ENCODE peak calls at places on chromosomes 5 and 9, in four cellular contexts. U is thyroid gland, W is esophagus squamous epithelium, K is A549. L is an unnamed sample.

GRCh38 chr9:136216541-136217240 is 11.8 kb upstream of the LHX3 start:
- DNase-seq in U (no peak), W (no peak), K (no peak), L (no peak)

GRCh38 chr5:151798674-151799073 is 26.9 kb downstream of the G3BP1 start:
- DNase-seq in U (no peak), W (no peak), K (no peak), L (no peak)

GRCh38 chr5:56310711-56311204 is 77.6 kb upstream of the ANKRD55 start:
- DNase-seq in U (no peak), W (no peak), K (no peak), L (no peak)

GRCh38 chr9:113738898-113739604 is 137.1 kb upstream of the ZNF618 start:
- DNase-seq in U (no peak), W (no peak), K (no peak), L (no peak)

GRCh38 chr5:146745937-146746577 is 132.5 kb downstream of the PPP2R2B start:
- DNase-seq in U (no peak), W (no peak), K (no peak), L (no peak)

GRCh38 chr9:99298660-99299059 is 76.6 kb downstream of the SEC61B start:
- DNase-seq in U (no peak), W (no peak), K (no peak), L (no peak)

GRCh38 chr9:105373723-105374122 is 74.1 kb upstream of the FSD1L start:
- DNase-seq in U (no peak), W (no peak), K (no peak), L (no peak)

GRCh38 chr5:130528474-130528873 is 624.2 kb downstream of the CHSY3 start:
- DNase-seq in U (no peak), W (no peak), K (no peak), L (peak)

GRCh38 chr9:37784640-37785483 is at the start of gene EXOSC3:
- DNase-seq in U (peak), W (peak), K (peak), L (peak)

GRCh38 chr5:111389390-111390082 is 122.8 kb downstream of the STARD4 start:
- DNase-seq in U (no peak), W (no peak), K (no peak), L (peak)

GRCh38 chr5:87413116-87413645 is 451 bp upstream of the CCNH start:
- DNase-seq in U (no peak), W (no peak), K (no peak), L (no peak)

GRCh38 chr5:87410941-87411340 is 1.8 kb downstream of the CCNH start:
- DNase-seq in U (no peak), W (no peak), K (no peak), L (no peak)

GRCh38 chr5:87408219-87408618 is 4.5 kb downstream of the CCNH start:
- DNase-seq in U (no peak), W (no peak), K (no peak), L (no peak)

GRCh38 chr5:87411586-87412416 is 929 bp downstream of the CCNH start:
- DNase-seq in U (peak), W (no peak), K (peak), L (no peak)

DNA sequence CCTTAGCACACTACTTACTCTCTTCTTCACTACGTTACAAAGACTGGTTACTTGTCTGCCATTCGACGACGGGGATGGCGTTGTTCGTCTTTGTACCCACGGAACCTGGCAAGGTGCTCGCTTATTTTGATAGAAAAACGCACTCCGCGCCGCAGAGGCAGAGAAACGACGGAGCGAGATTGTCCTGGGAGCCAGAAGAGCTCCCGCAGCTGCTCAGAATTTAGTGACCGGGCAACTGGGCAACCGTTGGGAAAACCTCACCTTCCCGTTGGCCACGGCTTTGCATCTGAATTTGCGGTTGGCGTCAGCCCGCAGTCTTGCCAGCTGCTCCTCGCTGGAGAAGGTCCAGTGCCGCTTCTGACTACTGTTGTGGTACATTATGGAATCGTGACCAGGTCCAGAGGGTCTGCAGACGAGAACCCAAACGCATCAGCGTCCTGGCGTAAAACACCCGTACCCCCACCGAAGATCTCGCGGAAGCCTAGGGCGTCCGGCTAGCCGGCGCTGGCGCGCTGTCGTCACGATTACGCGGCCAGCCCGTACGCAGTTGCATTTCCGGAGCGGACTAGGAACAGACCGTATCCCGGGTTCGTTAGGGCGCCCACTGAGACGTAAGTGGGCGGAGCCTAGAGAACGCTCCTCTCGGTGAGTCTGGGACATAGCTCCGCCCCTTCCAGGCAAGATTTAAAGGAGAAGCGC is at the start of gene CCNH:
- DNase-seq in U (peak), W (peak), K (peak), L (peak)
- TF ChIP-seq POLR2A in U (peak), W (peak), K (peak), L (peak)

GRCh38 chr9:68741751-68742730 is 37.0 kb downstream of the PIP5K1B start:
- DNase-seq in U (no peak), W (no peak), K (no peak), L (no peak)

GRCh38 chr9:68739631-68740174 is 34.7 kb downstream of the PIP5K1B start:
- DNase-seq in U (no peak), W (no peak), K (no peak), L (no peak)

GRCh38 chr9:68738346-68738745 is 33.3 kb downstream of the PIP5K1B start:
- DNase-seq in U (no peak), W (no peak), K (no peak), L (no peak)

GRCh38 chr9:68741234-68741633 is 36.2 kb downstream of the PIP5K1B start:
- DNase-seq in U (no peak), W (no peak), K (no peak), L (no peak)

GRCh38 chr9:68740561-68740960 is 35.5 kb downstream of the PIP5K1B start:
- DNase-seq in U (no peak), W (no peak), K (no peak), L (no peak)
- TF ChIP-seq POLR2A in U (no peak), W (no peak), K (no peak), L (no peak)

DNA sequence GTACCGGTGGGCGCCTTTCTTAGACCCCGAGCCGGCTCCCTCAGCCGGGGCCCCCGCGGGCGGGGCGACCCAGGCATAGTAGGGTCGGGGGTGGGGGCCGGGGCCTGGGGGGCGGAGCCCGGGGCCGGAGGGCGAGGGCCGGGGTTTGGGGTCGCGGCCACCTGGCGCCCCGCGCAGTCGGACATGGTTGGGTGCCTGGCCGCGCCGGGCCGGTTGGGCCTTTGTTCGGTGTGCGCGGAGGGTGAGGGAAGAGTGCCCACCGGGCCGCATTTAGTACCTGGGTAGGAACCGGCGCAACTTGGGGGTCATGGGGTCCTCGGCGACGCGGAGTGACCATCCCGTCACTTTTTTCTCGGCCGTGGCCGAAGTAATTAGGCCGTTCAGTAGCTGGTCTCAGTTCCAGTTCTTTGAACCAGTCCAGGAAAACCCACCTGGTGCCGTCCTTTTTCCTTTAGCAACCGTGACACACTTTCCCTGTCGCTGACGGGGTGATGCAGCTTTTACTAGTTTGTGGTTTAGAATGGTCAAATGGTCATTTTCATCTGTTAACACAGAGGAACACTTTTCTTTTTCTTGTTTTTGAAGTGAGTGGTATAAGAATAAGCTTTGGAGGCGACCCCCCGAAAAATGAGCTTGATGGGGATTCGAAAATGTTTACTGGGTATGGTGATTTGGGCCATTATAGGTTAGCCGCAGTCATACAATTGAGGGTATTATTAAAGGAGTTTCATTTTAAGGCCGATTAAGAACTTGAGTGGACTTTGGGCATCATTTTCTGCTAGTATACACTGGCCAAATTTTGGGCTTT is 555 bp downstream of the CKS2 start:
- DNase-seq in U (no peak), W (no peak), K (no peak), L (no peak)
- TF ChIP-seq POLR2A in U (no peak), W (no peak), K (no peak), L (no peak)

DNA sequence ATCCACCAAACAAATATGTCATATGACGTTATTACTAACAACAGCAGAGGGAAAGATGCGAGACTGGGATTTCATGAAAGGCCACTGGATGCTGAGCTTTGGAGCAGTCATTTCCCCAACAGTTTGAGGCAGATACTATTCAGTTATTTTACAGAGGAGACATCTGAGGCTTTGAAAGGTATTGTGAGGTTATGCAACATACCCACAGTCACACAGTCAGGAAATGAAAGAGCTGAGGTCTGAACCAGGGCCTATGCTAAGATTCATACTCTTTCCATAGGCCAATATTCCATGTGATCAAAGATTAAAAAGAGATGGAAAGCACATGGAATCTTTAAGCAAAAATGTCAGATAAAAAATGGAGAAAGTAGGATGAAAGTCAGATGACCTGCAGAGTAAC is 63.0 kb downstream of the LPAR1 start:
- DNase-seq in U (no peak), W (no peak), K (no peak), L (no peak)
- TF ChIP-seq POLR2A in U (no peak), W (no peak), K (no peak), L (no peak)

DNA sequence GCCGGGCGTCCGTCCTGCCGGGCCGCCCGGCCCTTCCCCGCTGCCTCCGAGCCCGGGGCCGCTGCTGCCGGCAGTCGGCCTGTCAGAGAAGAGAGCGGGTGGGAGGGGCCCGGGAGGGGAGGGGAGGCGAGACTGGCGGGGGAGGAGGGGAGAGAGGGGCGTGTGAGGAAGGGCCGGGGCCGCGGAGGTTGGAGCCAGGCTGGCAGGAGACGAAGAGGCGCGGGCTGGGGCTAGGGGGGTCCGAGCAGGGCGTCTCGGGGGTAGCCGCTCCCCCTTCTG is 570 bp downstream of the CREBRF start:
- DNase-seq in U (no peak), W (no peak), K (peak), L (peak)
- TF ChIP-seq POLR2A in U (no peak), W (no peak), K (no peak), L (no peak)

GRCh38 chr5:142619815-142620214 is 66.1 kb downstream of the FGF1 start:
- DNase-seq in U (no peak), W (no peak), K (no peak), L (no peak)

GRCh38 chr5:142614054-142614453 is 71.8 kb downstream of the FGF1 start:
- DNase-seq in U (no peak), W (no peak), K (no peak), L (no peak)

GRCh38 chr5:142618125-142618524 is 67.8 kb downstream of the FGF1 start:
- DNase-seq in U (no peak), W (no peak), K (no peak), L (peak)

GRCh38 chr5:142621227-142621626 is 64.7 kb downstream of the FGF1 start:
- DNase-seq in U (no peak), W (no peak), K (no peak), L (peak)

DNA sequence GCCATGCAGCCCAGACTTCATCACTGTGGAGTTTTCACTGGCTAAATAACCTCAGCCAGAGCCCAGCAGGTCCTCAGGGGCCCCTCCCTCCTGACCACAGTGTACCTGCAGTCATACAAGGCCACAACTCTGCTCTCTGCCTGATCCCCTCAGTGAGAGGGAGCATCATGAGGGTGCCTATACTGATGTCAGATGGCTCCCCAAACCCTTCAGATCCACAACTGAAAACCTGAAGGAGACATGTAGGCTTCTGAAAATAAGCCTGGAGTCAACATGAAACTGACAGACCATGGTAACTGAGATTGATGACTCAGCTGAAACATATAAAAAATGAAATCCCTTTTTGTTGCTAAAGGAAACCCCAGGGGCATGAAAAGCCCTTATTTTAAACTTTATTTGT is 68.5 kb downstream of the FGF1 start:
- DNase-seq in U (no peak), W (no peak), K (no peak), L (no peak)
- TF ChIP-seq POLR2A in U (no peak), W (no peak), K (no peak), L (no peak)

DNA sequence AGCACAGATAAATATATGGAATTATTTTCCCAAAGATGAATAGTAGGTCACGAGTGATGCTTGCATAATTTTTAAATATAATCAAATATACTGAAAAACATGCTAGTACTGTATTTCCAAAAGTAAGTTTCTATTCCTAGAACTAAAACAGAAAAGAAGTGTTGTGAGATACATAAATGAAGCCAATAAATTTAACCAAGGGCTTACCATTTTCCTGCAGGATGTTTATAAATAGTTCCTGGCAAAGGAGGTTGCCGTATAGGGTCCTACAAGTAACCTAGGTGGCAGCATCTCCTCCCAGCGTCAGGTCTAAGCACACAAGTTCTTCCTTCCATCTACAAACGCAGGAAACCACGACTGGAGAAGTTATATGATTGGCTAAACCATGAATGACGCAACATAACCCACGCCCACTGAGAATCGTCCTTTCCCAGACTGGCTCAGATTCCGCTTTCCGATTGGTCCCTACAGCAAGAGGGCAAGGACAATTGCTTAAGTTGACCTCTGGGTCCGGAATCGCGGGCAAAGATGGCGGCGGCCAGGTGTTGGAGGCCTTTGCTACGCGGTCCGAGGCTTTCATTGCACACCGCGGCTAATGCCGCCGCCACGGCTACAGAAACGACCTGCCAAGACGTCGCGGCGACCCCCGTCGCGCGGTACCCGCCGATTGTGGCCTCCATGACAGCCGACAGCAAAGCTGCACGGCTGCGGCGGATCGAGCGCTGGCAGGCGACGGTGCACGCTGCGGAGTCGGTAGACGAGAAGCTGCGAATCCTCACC is at the start of gene MRPS30:
- DNase-seq in U (peak), W (peak), K (peak), L (peak)
- TF ChIP-seq POLR2A in U (peak), W (peak), K (peak), L (peak)

L was measured in H54.